ENCODE peak calls at places on chromosome 13, in nine cellular contexts. One of them, this sample, is unnamed.

GRCh38 chr13:101618440-101619187 is 166.1 kb downstream of the ITGBL1 start:
- DNase-seq in ascending aorta: no peak
- DNase-seq in A549: no peak
- DNase-seq in esophagus squamous epithelium: no peak
- DNase-seq in cardiac muscle cell: no peak
- DNase-seq in psoas muscle: no peak
- DNase-seq in tibial artery: no peak
- DNase-seq in IMR-90: no peak
- DNase-seq in BE2C: no peak
- DNase-seq in this sample: no peak

GRCh38 chr13:54965881-54966280 is 1937.3 kb downstream of the OLFM4 start:
- DNase-seq in BE2C: no peak
- DNase-seq in tibial artery: no peak
- DNase-seq in A549: no peak
- DNase-seq in psoas muscle: no peak
- DNase-seq in cardiac muscle cell: no peak
- DNase-seq in ascending aorta: no peak
- DNase-seq in esophagus squamous epithelium: no peak
- DNase-seq in IMR-90: no peak
- DNase-seq in this sample: no peak

GRCh38 chr13:27969073-27969865 is at the start of gene CDX2:
- DNase-seq in esophagus squamous epithelium: no peak
- DNase-seq in A549: no peak
- DNase-seq in psoas muscle: no peak
- DNase-seq in BE2C: no peak
- DNase-seq in cardiac muscle cell: no peak
- DNase-seq in tibial artery: no peak
- DNase-seq in IMR-90: no peak
- DNase-seq in ascending aorta: no peak
- DNase-seq in this sample: no peak

GRCh38 chr13:101700598-101700997 is 248.1 kb downstream of the ITGBL1 start:
- DNase-seq in tibial artery: no peak
- DNase-seq in esophagus squamous epithelium: no peak
- DNase-seq in ascending aorta: no peak
- DNase-seq in psoas muscle: no peak
- DNase-seq in cardiac muscle cell: no peak
- DNase-seq in A549: no peak
- DNase-seq in IMR-90: no peak
- DNase-seq in BE2C: no peak
- DNase-seq in this sample: no peak

GRCh38 chr13:106651442-106651841 is 83.5 kb upstream of the ARGLU1 start:
- DNase-seq in IMR-90: no peak
- DNase-seq in BE2C: no peak
- DNase-seq in psoas muscle: no peak
- DNase-seq in A549: no peak
- DNase-seq in esophagus squamous epithelium: no peak
- DNase-seq in cardiac muscle cell: no peak
- DNase-seq in ascending aorta: no peak
- DNase-seq in tibial artery: no peak
- DNase-seq in this sample: no peak

GRCh38 chr13:92823059-92823458 is 403.5 kb upstream of the GPC6 start:
- DNase-seq in IMR-90: no peak
- DNase-seq in BE2C: no peak
- DNase-seq in cardiac muscle cell: no peak
- DNase-seq in ascending aorta: no peak
- DNase-seq in esophagus squamous epithelium: no peak
- DNase-seq in tibial artery: no peak
- DNase-seq in psoas muscle: no peak
- DNase-seq in A549: no peak
- DNase-seq in this sample: no peak

GRCh38 chr13:29884671-29885424 is 34.4 kb upstream of the UBL3 start:
- DNase-seq in psoas muscle: no peak
- DNase-seq in tibial artery: no peak
- DNase-seq in BE2C: no peak
- DNase-seq in esophagus squamous epithelium: no peak
- DNase-seq in cardiac muscle cell: no peak
- DNase-seq in ascending aorta: no peak
- DNase-seq in IMR-90: peak; percentile 22
- DNase-seq in A549: no peak
- DNase-seq in this sample: no peak

GRCh38 chr13:95247857-95248256 is 53.4 kb downstream of the ABCC4 start:
- DNase-seq in cardiac muscle cell: no peak
- DNase-seq in ascending aorta: no peak
- DNase-seq in psoas muscle: no peak
- DNase-seq in tibial artery: no peak
- DNase-seq in A549: no peak
- DNase-seq in BE2C: no peak
- DNase-seq in IMR-90: no peak
- DNase-seq in esophagus squamous epithelium: no peak
- DNase-seq in this sample: no peak

GRCh38 chr13:41700790-41701310 is 243.5 kb downstream of the RGCC start:
- DNase-seq in ascending aorta: no peak
- DNase-seq in A549: no peak
- DNase-seq in IMR-90: peak; percentile 66
- DNase-seq in BE2C: peak; percentile 28
- DNase-seq in esophagus squamous epithelium: no peak
- DNase-seq in psoas muscle: no peak
- DNase-seq in cardiac muscle cell: no peak
- DNase-seq in tibial artery: no peak
- DNase-seq in this sample: no peak

GRCh38 chr13:49669735-49670309 is 21.5 kb downstream of the EBPL start:
- DNase-seq in ascending aorta: no peak
- DNase-seq in psoas muscle: peak; percentile 65
- DNase-seq in IMR-90: peak; percentile 81
- DNase-seq in cardiac muscle cell: peak; percentile 60
- DNase-seq in BE2C: peak; percentile 70
- DNase-seq in tibial artery: no peak
- DNase-seq in A549: peak; percentile 28
- DNase-seq in esophagus squamous epithelium: no peak
- DNase-seq in this sample: no peak

GRCh38 chr13:109162248-109163051 is 533.0 kb downstream of the MYO16 start:
- DNase-seq in tibial artery: no peak
- DNase-seq in esophagus squamous epithelium: no peak
- DNase-seq in IMR-90: no peak
- DNase-seq in A549: no peak
- DNase-seq in ascending aorta: no peak
- DNase-seq in cardiac muscle cell: no peak
- DNase-seq in psoas muscle: no peak
- DNase-seq in BE2C: no peak
- DNase-seq in this sample: no peak

GRCh38 chr13:28429685-28430290 is 65.1 kb downstream of the FLT1 start:
- DNase-seq in A549: no peak
- DNase-seq in tibial artery: no peak
- DNase-seq in esophagus squamous epithelium: no peak
- DNase-seq in BE2C: no peak
- DNase-seq in psoas muscle: no peak
- DNase-seq in ascending aorta: no peak
- DNase-seq in IMR-90: peak; percentile 60
- DNase-seq in cardiac muscle cell: no peak
- DNase-seq in this sample: no peak

GRCh38 chr13:79709526-79709925 is 228.6 kb downstream of the NDFIP2 start:
- DNase-seq in BE2C: no peak
- DNase-seq in ascending aorta: no peak
- DNase-seq in tibial artery: no peak
- DNase-seq in A549: no peak
- DNase-seq in esophagus squamous epithelium: no peak
- DNase-seq in cardiac muscle cell: no peak
- DNase-seq in psoas muscle: no peak
- DNase-seq in IMR-90: peak; percentile 13
- DNase-seq in this sample: no peak

GRCh38 chr13:66349945-66350344 is 880.2 kb downstream of the PCDH9 start:
- DNase-seq in IMR-90: no peak
- DNase-seq in cardiac muscle cell: no peak
- DNase-seq in esophagus squamous epithelium: no peak
- DNase-seq in ascending aorta: no peak
- DNase-seq in A549: no peak
- DNase-seq in tibial artery: no peak
- DNase-seq in BE2C: no peak
- DNase-seq in psoas muscle: no peak
- DNase-seq in this sample: no peak

GRCh38 chr13:48962281-48962680 is 13.4 kb upstream of the FNDC3A start:
- DNase-seq in esophagus squamous epithelium: no peak
- DNase-seq in A549: no peak
- DNase-seq in ascending aorta: no peak
- DNase-seq in psoas muscle: no peak
- DNase-seq in BE2C: no peak
- DNase-seq in tibial artery: no peak
- DNase-seq in IMR-90: peak; percentile 7
- DNase-seq in cardiac muscle cell: no peak
- DNase-seq in this sample: no peak

GRCh38 chr13:112132142-112132541 is 65.2 kb downstream of the SOX1 start:
- DNase-seq in A549: no peak
- DNase-seq in BE2C: no peak
- DNase-seq in IMR-90: no peak
- DNase-seq in cardiac muscle cell: no peak
- DNase-seq in psoas muscle: no peak
- DNase-seq in esophagus squamous epithelium: no peak
- DNase-seq in tibial artery: no peak
- DNase-seq in ascending aorta: no peak
- DNase-seq in this sample: no peak

GRCh38 chr13:110911880-110912279 is 3.0 kb downstream of the ANKRD10 start:
- DNase-seq in A549: no peak
- DNase-seq in esophagus squamous epithelium: no peak
- DNase-seq in ascending aorta: no peak
- DNase-seq in psoas muscle: no peak
- DNase-seq in IMR-90: peak; percentile 25
- DNase-seq in cardiac muscle cell: no peak
- DNase-seq in BE2C: no peak
- DNase-seq in tibial artery: no peak
- DNase-seq in this sample: no peak

GRCh38 chr13:20370815-20371421 is 138.8 kb upstream of the GJB6 start:
- DNase-seq in ascending aorta: no peak
- DNase-seq in psoas muscle: no peak
- DNase-seq in BE2C: no peak
- DNase-seq in tibial artery: no peak
- DNase-seq in cardiac muscle cell: no peak
- DNase-seq in IMR-90: no peak
- DNase-seq in esophagus squamous epithelium: no peak
- DNase-seq in A549: no peak
- DNase-seq in this sample: no peak

GRCh38 chr13:110265682-110266430 is 41.1 kb downstream of the COL4A1 start:
- DNase-seq in tibial artery: peak; percentile 96
- DNase-seq in ascending aorta: peak; percentile 41
- DNase-seq in cardiac muscle cell: no peak
- DNase-seq in A549: no peak
- DNase-seq in BE2C: peak; percentile 38
- DNase-seq in IMR-90: no peak
- DNase-seq in esophagus squamous epithelium: no peak
- DNase-seq in psoas muscle: peak; percentile 84
- DNase-seq in this sample: no peak

GRCh38 chr13:99302637-99303505 is 4.3 kb downstream of the GPR183 start:
- DNase-seq in IMR-90: no peak
- DNase-seq in A549: no peak
- DNase-seq in BE2C: no peak
- DNase-seq in ascending aorta: no peak
- DNase-seq in esophagus squamous epithelium: no peak
- DNase-seq in tibial artery: no peak
- DNase-seq in psoas muscle: no peak
- DNase-seq in cardiac muscle cell: no peak
- DNase-seq in this sample: no peak
- H3K4me1 ChIP-seq in IMR-90: peaks cover under 1% of the 10 kb centered on the region
- H3K4me1 ChIP-seq in A549: peaks cover 16% of the 10 kb centered on the region
- H3K4me1 ChIP-seq in BE2C: no peaks in the 10 kb centered on the region
- H3K4me1 ChIP-seq in ascending aorta: peaks cover 10% of the 10 kb centered on the region
- H3K4me1 ChIP-seq in esophagus squamous epithelium: no peaks in the 10 kb centered on the region
- H3K4me1 ChIP-seq in tibial artery: peaks cover 14% of the 10 kb centered on the region
- H3K4me1 ChIP-seq in psoas muscle: peaks cover 6% of the 10 kb centered on the region
- H3K4me1 ChIP-seq in cardiac muscle cell: peaks cover 23% of the 10 kb centered on the region
- H3K4me1 ChIP-seq in this sample: no peaks in the 10 kb centered on the region

GRCh38 chr13:113458218-113459065 is 5.2 kb upstream of the ADPRHL1 start:
- DNase-seq in psoas muscle: peak; percentile 39
- DNase-seq in cardiac muscle cell: peak; percentile 56
- DNase-seq in ascending aorta: no peak
- DNase-seq in A549: peak; percentile 12
- DNase-seq in IMR-90: peak; percentile 55
- DNase-seq in BE2C: peak; percentile 83
- DNase-seq in esophagus squamous epithelium: no peak
- DNase-seq in tibial artery: no peak
- DNase-seq in this sample: no peak
- TF ChIP-seq CTCF in psoas muscle: peak; percentile 32
- TF ChIP-seq CTCF in cardiac muscle cell: peak; percentile 40
- TF ChIP-seq CTCF in ascending aorta: no peak
- TF ChIP-seq CTCF in A549: peak; percentile 25
- TF ChIP-seq CTCF in IMR-90: peak; percentile 37
- TF ChIP-seq CTCF in BE2C: peak; percentile 80
- TF ChIP-seq CTCF in esophagus squamous epithelium: no peak
- TF ChIP-seq CTCF in tibial artery: no peak
- TF ChIP-seq CTCF in this sample: peak; percentile 18

DNA sequence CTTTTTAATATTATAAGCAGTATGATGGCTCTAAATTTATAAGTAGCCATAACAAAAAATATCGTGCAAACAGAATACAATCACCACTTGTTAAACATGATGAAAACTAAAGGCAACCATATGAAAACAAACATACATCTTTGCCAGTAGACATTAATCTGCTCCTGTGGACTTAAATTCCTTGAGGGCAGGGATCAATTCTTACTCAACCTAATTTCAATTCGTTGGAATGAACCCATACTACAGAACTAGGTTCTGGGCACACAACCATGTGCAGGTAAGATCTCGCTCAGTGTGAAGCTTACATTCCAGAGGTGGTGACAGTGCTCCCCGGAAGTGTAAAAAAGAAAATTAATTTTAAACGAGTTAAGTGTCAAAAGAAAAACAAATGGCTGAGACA is 13.4 kb downstream of the TBC1D4 start:
- DNase-seq in psoas muscle: no peak
- DNase-seq in BE2C: no peak
- DNase-seq in cardiac muscle cell: no peak
- DNase-seq in esophagus squamous epithelium: no peak
- DNase-seq in IMR-90: no peak
- DNase-seq in ascending aorta: no peak
- DNase-seq in A549: no peak
- DNase-seq in tibial artery: no peak
- DNase-seq in this sample: no peak
- H3K4me1 ChIP-seq in psoas muscle: peaks cover 71% of the 10 kb centered on the region
- H3K4me1 ChIP-seq in BE2C: peaks cover 2% of the 10 kb centered on the region
- H3K4me1 ChIP-seq in cardiac muscle cell: no peaks in the 10 kb centered on the region
- H3K4me1 ChIP-seq in esophagus squamous epithelium: no peaks in the 10 kb centered on the region
- H3K4me1 ChIP-seq in IMR-90: no peaks in the 10 kb centered on the region
- H3K4me1 ChIP-seq in ascending aorta: peaks cover 3% of the 10 kb centered on the region
- H3K4me1 ChIP-seq in A549: peaks cover 13% of the 10 kb centered on the region
- H3K4me1 ChIP-seq in tibial artery: peaks cover 14% of the 10 kb centered on the region
- H3K4me1 ChIP-seq in this sample: no peaks in the 10 kb centered on the region

DNA sequence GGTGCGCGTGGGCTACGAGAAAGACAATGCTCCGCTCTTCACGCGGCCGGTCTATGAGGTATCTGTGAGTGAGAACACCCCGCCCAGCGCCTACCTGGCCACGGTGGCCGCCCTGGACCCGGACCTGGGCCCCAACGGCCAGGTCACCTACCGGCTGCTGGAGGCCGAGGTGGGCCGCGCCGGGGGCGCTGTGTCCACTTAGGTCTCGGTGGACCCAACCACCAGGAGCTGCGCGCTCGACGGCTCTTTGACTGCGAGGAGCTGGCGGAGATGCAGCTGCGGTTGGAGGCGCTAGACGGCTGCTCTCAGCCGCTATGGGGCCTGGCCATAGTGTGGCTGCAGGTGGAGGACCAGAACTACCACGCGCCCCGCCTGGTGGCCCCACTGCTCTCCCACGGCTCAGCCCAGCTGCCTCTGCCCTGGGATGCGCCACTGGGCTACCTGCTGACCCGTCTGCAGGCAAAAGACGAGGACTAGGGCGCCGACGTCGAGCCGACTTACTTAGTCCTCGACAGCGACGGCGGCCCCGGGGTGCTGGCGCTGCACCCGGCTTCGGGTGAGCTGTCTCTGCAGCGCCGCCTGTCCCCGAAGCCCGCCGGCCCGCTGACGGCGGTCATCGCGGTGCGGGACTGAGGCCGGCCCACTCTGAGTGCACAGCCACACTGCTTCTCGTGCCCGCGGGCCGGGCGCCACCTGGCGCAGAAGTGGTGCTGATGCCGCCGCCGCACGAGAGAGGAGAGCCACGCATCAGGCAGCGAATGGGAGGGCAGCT is 173.0 kb downstream of the OLFM4 start:
- DNase-seq in esophagus squamous epithelium: no peak
- DNase-seq in IMR-90: no peak
- DNase-seq in psoas muscle: peak; percentile 43
- DNase-seq in cardiac muscle cell: peak; percentile 53
- DNase-seq in tibial artery: no peak
- DNase-seq in ascending aorta: no peak
- DNase-seq in A549: no peak
- DNase-seq in BE2C: peak; percentile 58
- DNase-seq in this sample: peak; percentile 35
- TF ChIP-seq CTCF in esophagus squamous epithelium: no peak
- TF ChIP-seq CTCF in IMR-90: no peak
- TF ChIP-seq CTCF in psoas muscle: no peak
- TF ChIP-seq CTCF in cardiac muscle cell: peak; percentile 38
- TF ChIP-seq CTCF in tibial artery: no peak
- TF ChIP-seq CTCF in ascending aorta: no peak
- TF ChIP-seq CTCF in A549: no peak
- TF ChIP-seq CTCF in BE2C: peak; percentile 38
- TF ChIP-seq CTCF in this sample: peak; percentile 27